ENCODE peak calls at places on chromosomes 13 and 19, in four cellular contexts. A is GM23248; O is CD8-positive, alpha-beta T cell; K is aorta. X is an unnamed sample. For H3K4me1 and H3K27me3, the result is how much of the 10 kb centered on the place peaks cover.

GRCh38 chr13:19981685-19982238 is 23.2 kb downstream of the ZMYM2 start:
- DNase-seq in A (no peak), K (no peak), O (no peak), X (no peak)

GRCh38 chr13:114102521-114103288 is 29.7 kb downstream of the RASA3 start:
- DNase-seq in A (no peak), O (no peak), K (peak), X (no peak)

GRCh38 chr19:49453013-49453756 is at the start of gene ALDH16A1:
- DNase-seq in A (peak), O (peak), K (peak), X (peak)

GRCh38 chr13:24493356-24493755 is 19.2 kb downstream of the PARP4 start:
- DNase-seq in A (no peak), K (no peak), O (no peak), X (no peak)

GRCh38 chr13:23159205-23159586 is 21.6 kb upstream of the SGCG start:
- DNase-seq in K (peak), A (peak), O (no peak), X (peak)

GRCh38 chr13:107043016-107043957 is 475.4 kb upstream of the ARGLU1 start:
- DNase-seq in O (no peak), A (no peak), K (peak), X (peak)

GRCh38 chr19:48568345-48568886 is 16.4 kb downstream of the SULT2B1 start:
- DNase-seq in K (peak), O (no peak), A (peak), X (peak)

GRCh38 chr13:48151766-48152165 is 56.9 kb upstream of the MED4 start:
- DNase-seq in A (no peak), O (no peak), K (no peak), X (no peak)

GRCh38 chr13:105670179-105671015 is 865.1 kb downstream of the EFNB2 start:
- DNase-seq in O (no peak), K (no peak), A (no peak), X (no peak)

GRCh38 chr19:10640361-10640760 is 13.8 kb upstream of the ILF3 start:
- DNase-seq in O (no peak), A (no peak), K (no peak), X (no peak)

GRCh38 chr19:23440791-23441190 is 45.5 kb upstream of the ZNF91 start:
- DNase-seq in A (peak), O (no peak), K (no peak), X (no peak)

GRCh38 chr19:22118132-22118531 is 65.8 kb downstream of the ZNF257 start:
- DNase-seq in A (no peak), K (no peak), O (no peak), X (no peak)

GRCh38 chr19:6465006-6465405 is 935 bp downstream of the CRB3 start:
- DNase-seq in O (no peak), K (no peak), A (peak), X (no peak)
- H3K4me1 ChIP-seq in O (under half), K (under half), A (under half), X (under half)

GRCh38 chr13:68938639-68939038 is 1169.0 kb upstream of the ATXN8OS start:
- DNase-seq in K (no peak), A (no peak), O (no peak), X (no peak)
- H3K27me3 ChIP-seq in K (under half), A (under half), O (under half), X (under half)

GRCh38 chr19:13050274-13050673 is 52.4 kb downstream of the LYL1 start:
- DNase-seq in A (peak), K (no peak), O (no peak), X (no peak)
- H3K4me1 ChIP-seq in A (half or more), K (under half), O (under half), X (half or more)

GRCh38 chr19:17954401-17954800 is 12.5 kb upstream of the KCNN1 start:
- DNase-seq in A (no peak), O (no peak), K (no peak), X (no peak)
- H3K27me3 ChIP-seq in A (under half), O (under half), K (under half), X (half or more)

DNA sequence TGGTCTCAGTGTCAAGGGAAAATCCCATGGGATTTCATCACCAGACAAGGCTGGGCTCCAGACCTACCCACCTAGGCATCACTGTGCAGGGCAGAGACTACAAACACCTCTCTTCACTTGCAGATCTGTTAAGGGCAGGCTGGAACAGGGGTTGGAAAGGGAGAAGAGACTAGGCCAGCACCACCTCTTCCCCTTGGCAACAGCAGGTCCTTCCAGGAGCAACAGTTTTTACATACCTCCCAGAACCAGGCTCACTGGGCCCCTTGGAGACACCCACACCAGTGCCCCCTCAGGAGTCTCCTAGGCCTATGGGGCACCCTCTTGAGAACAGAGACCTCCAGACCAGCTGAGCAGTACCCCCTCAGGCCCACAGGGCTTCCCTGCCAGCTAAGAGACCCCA is 2.5 kb upstream of the UBE2M start:
- DNase-seq in O (no peak), A (no peak), K (no peak), X (no peak)
- H3K4me1 ChIP-seq in O (under half), A (under half), K (under half), X (under half)

GRCh38 chr13:99968521-99969367 is 2.8 kb downstream of the ZIC5 start:
- DNase-seq in A (peak), K (no peak), O (no peak), X (peak)
- H3K27me3 ChIP-seq in A (half or more), K (under half), O (half or more), X (half or more)